ENCODE peak calls at places on chromosomes 4 and X, in eight cellular contexts. H, V, C, S, A, F, Y and L are unnamed samples. For H3K4me1, the result is how much of the 10 kb centered on the place peaks cover.

GRCh38 chr4:76458829-76459228 is 23.8 kb downstream of the SHROOM3 start:
- DNase-seq in H (no peak), V (no peak), C (peak), S (no peak), A (peak), F (no peak), Y (no peak), L (no peak)

GRCh38 chrX:133590703-133591505 is 175.6 kb upstream of the GPC4 start:
- DNase-seq in H (no peak), V (peak), C (no peak), S (no peak), A (no peak), F (no peak), Y (no peak), L (peak)

GRCh38 chrX:131677655-131678628 is 134.1 kb downstream of the OR13H1 start:
- DNase-seq in H (peak), V (peak), C (peak), S (peak), A (peak), F (peak), Y (peak), L (peak)

GRCh38 chrX:24054182-24055042 is at the start of gene EIF2S3:
- DNase-seq in H (peak), V (peak), C (peak), S (peak), A (peak), F (peak), Y (peak), L (peak)

GRCh38 chrX:130728208-130728607 is 174.8 kb downstream of the ENOX2 start:
- DNase-seq in H (no peak), V (peak), C (no peak), S (peak), A (no peak), F (peak), Y (peak), L (peak)

GRCh38 chrX:151985955-151986354 is 11.5 kb upstream of the GABRE start:
- DNase-seq in H (no peak), V (peak), C (no peak), S (peak), A (no peak), F (peak), Y (no peak), L (peak)

GRCh38 chrX:56764153-56764974 is 35.3 kb downstream of the NBDY start:
- DNase-seq in H (peak), V (peak), C (peak), S (peak), A (peak), F (peak), Y (peak), L (peak)

GRCh38 chrX:53000447-53001208 is 42.3 kb upstream of the FAM156A start:
- DNase-seq in H (no peak), V (no peak), C (no peak), S (no peak), A (no peak), F (no peak), Y (no peak), L (peak)

GRCh38 chr4:124903995-124904722 is 191.6 kb upstream of the ANKRD50 start:
- DNase-seq in H (peak), V (peak), C (peak), S (peak), A (no peak), F (peak), Y (no peak), L (peak)

GRCh38 chr4:57039345-57039744 is 60.6 kb downstream of the POLR2B start:
- DNase-seq in H (no peak), V (peak), C (no peak), S (peak), A (peak), F (no peak), Y (peak), L (peak)

GRCh38 chr4:74777531-74777930 is 16.8 kb downstream of the BTC start:
- DNase-seq in H (no peak), V (peak), C (no peak), S (peak), A (no peak), F (no peak), Y (no peak), L (no peak)

GRCh38 chr4:186190456-186191265 is 706 bp upstream of the CYP4V2 start:
- DNase-seq in H (no peak), V (no peak), C (no peak), S (peak), A (peak), F (no peak), Y (peak), L (peak)

GRCh38 chr4:153555730-153556440 is 89.7 kb downstream of the TMEM131L start:
- DNase-seq in H (no peak), V (no peak), C (no peak), S (peak), A (no peak), F (peak), Y (no peak), L (peak)

GRCh38 chrX:149497054-149497453 is 8.1 kb downstream of the IDS start:
- DNase-seq in H (no peak), V (no peak), C (no peak), S (no peak), A (no peak), F (no peak), Y (no peak), L (no peak)

GRCh38 chr4:82797591-82798081 is 960 bp downstream of the SCD5 start:
- DNase-seq in H (no peak), V (peak), C (peak), S (peak), A (peak), F (peak), Y (peak), L (peak)

GRCh38 chr4:88765729-88766128 is 68.1 kb upstream of the NAP1L5 start:
- DNase-seq in H (no peak), V (peak), C (no peak), S (peak), A (peak), F (peak), Y (peak), L (peak)

GRCh38 chr4:159308571-159309340 is 205.9 kb downstream of the RAPGEF2 start:
- DNase-seq in H (no peak), V (peak), C (no peak), S (peak), A (peak), F (peak), Y (no peak), L (peak)

GRCh38 chrX:19344661-19345060 is 934 bp downstream of the PDHA1 start:
- DNase-seq in H (no peak), V (no peak), C (no peak), S (no peak), A (no peak), F (no peak), Y (no peak), L (no peak)

GRCh38 chr4:184805462-184806245 is 20.1 kb downstream of the ACSL1 start:
- DNase-seq in H (no peak), V (no peak), C (peak), S (no peak), A (no peak), F (no peak), Y (no peak), L (no peak)

GRCh38 chr4:184803884-184804283 is 21.9 kb downstream of the ACSL1 start:
- DNase-seq in H (no peak), V (no peak), C (no peak), S (no peak), A (no peak), F (no peak), Y (no peak), L (no peak)

GRCh38 chr4:184803133-184803532 is 22.6 kb downstream of the ACSL1 start:
- DNase-seq in H (no peak), V (no peak), C (no peak), S (no peak), A (no peak), F (no peak), Y (no peak), L (no peak)

GRCh38 chr4:184806246-184806550 is 19.6 kb downstream of the ACSL1 start:
- DNase-seq in H (no peak), V (no peak), C (no peak), S (no peak), A (no peak), F (no peak), Y (no peak), L (no peak)

GRCh38 chr4:184804621-184805020 is 21.1 kb downstream of the ACSL1 start:
- DNase-seq in H (no peak), V (no peak), C (no peak), S (no peak), A (no peak), F (no peak), Y (peak), L (no peak)
- H3K9ac ChIP-seq in H (no peak), V (no peak), C (no peak), S (peak), A (no peak), F (no peak), Y (no peak), L (no peak)

DNA sequence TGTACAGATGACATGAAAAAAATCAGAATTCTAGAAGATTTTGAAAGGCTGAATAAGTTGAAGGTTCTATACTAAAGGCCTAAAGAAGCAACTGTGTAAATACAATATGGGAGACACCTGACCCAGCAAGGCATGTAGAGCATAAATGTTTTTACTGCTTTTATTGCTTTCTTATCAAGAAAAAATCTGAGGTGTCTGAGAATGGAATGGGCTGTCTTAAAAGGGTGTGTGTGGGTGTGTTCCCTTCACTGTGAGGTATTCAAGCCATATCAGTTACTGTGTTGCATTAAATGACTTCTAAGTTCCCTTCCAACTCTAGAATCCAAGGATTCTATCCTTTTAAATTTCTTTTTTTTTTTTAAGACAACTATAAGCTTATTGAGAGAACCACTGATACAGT is 15.8 kb downstream of the ATP8A1 start:
- DNase-seq in H (no peak), V (no peak), C (no peak), S (no peak), A (no peak), F (no peak), Y (no peak), L (no peak)
- H3K4me1 ChIP-seq in H (under half), V (under half), C (under half), S (under half), A (under half), F (under half), Y (under half), L (under half)

DNA sequence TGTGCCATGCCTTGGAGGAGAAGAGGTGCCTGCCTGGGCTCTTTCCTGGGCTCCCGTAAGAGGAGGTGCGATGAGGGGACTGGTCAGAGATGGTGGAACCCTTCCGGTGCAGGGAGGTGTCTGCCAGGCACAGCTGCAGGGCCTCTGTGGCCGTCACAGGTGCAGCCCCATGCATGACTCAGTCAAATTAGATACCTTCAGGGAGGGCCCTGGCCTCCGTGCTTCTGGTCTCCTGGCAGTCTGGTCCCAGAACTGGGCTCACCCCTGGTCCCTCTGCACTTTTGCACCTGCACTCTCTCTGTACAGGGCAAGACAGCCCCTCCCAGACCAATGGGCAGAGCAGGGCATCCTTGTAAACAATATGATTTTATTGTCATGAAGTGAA is 49.9 kb upstream of the LRPAP1 start:
- DNase-seq in H (no peak), V (no peak), C (no peak), S (no peak), A (no peak), F (no peak), Y (no peak), L (no peak)
- H3K9ac ChIP-seq in H (no peak), V (no peak), C (no peak), S (no peak), A (no peak), F (no peak), Y (no peak), L (no peak)

DNA sequence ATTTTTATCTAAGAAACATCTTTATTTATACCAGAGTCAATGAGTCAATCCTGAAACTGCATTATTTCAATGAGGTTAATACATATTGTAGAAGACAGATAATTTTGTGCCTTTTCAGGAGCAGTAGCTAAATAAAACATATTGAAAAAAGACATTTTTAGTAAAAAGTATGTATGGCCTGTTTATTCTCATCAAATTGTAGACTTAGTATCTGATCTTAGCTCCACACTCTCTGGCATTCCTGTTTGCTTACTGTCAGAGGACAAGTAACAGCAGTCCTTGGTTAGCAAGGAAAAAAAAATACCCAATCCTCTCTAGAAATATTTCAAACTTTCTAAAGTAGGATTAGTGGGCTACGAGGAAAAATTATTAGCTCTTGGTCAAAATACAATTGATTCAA is 50.5 kb upstream of the GUCY1A1 start:
- DNase-seq in H (no peak), V (no peak), C (no peak), S (peak), A (no peak), F (peak), Y (no peak), L (no peak)
- H3K4me1 ChIP-seq in H (under half), V (under half), C (under half), S (under half), A (under half), F (under half), Y (under half), L (under half)

GRCh38 chr4:1166509-1167243 is 5.7 kb downstream of the SPON2 start:
- DNase-seq in H (no peak), V (no peak), C (no peak), S (no peak), A (no peak), F (no peak), Y (no peak), L (no peak)
- H3K9ac ChIP-seq in H (peak), V (no peak), C (peak), S (peak), A (no peak), F (no peak), Y (no peak), L (no peak)